ENCODE peak calls at places on chromosomes 13 and 19, in six cellular contexts. A, P, U, L, Z and H are unnamed samples.

GRCh38 chr13:113920173-113920572 is 53.7 kb downstream of the C13orf46 start:
- DNase-seq in U (peak; percentile 2), P (no peak), L (no peak), A (no peak), Z (peak; percentile 18), H (no peak)

GRCh38 chr19:2732883-2733282 is 6.9 kb downstream of the SLC39A3 start:
- DNase-seq in P (no peak), L (no peak), Z (no peak), U (no peak), A (no peak), H (no peak)

GRCh38 chr19:44401108-44401786 is at the start of gene ZNF285:
- DNase-seq in P (peak; percentile 89), L (peak; percentile 84), U (peak; percentile 93), A (no peak), Z (peak; percentile 91), H (no peak)

GRCh38 chr19:35899547-35900214 is 659 bp downstream of the NFKBID start:
- DNase-seq in A (peak; percentile 71), P (peak; percentile 68), Z (peak; percentile 83), U (peak; percentile 60), L (peak; percentile 85), H (peak; percentile 63)

GRCh38 chr19:48752511-48753365 is at the start of gene FUT1:
- DNase-seq in A (no peak), U (peak; percentile 96), P (peak; percentile 85), Z (peak; percentile 85), L (peak; percentile 95), H (no peak)

GRCh38 chr13:88979465-88980180 is 1308.5 kb downstream of the SLITRK5 start:
- DNase-seq in P (peak; percentile 39), L (no peak), Z (no peak), A (peak; percentile 39), U (no peak), H (peak; percentile 6)

GRCh38 chr13:114235697-114236096 is 1.0 kb downstream of the CDC16 start:
- DNase-seq in A (no peak), L (no peak), P (peak; percentile 22), Z (no peak), U (no peak), H (no peak)

GRCh38 chr13:37207646-37208045 is 102.2 kb upstream of the CSNK1A1L start:
- DNase-seq in Z (no peak), P (no peak), A (no peak), U (no peak), L (no peak), H (peak; percentile 12)

GRCh38 chr13:60617863-60618733 is 221.1 kb downstream of the TDRD3 start:
- DNase-seq in U (peak; percentile 38), Z (no peak), P (peak; percentile 4), A (peak; percentile 2), L (no peak), H (no peak)

GRCh38 chr19:18677156-18677555 is 6.3 kb upstream of the CRTC1 start:
- DNase-seq in L (no peak), A (no peak), Z (no peak), U (no peak), P (no peak), H (no peak)

GRCh38 chr13:111216166-111216960 is 101.3 kb downstream of the ARHGEF7 start:
- DNase-seq in U (peak; percentile 65), Z (no peak), P (peak; percentile 22), A (peak; percentile 5), L (peak; percentile 39), H (no peak)

GRCh38 chr13:65808061-65808460 is 1422.1 kb downstream of the PCDH9 start:
- DNase-seq in A (no peak), Z (no peak), U (no peak), L (no peak), P (no peak), H (no peak)

GRCh38 chr19:2555422-2556220 is 79.7 kb downstream of the GADD45B start:
- DNase-seq in U (no peak), Z (no peak), P (no peak), A (no peak), L (no peak), H (no peak)

GRCh38 chr19:28553005-28553404 is 659.9 kb downstream of the UQCRFS1 start:
- DNase-seq in L (no peak), A (no peak), U (no peak), Z (no peak), P (no peak), H (no peak)

GRCh38 chr13:31367410-31367809 is 167.6 kb downstream of the B3GLCT start:
- DNase-seq in U (no peak), A (no peak), L (no peak), P (no peak), Z (no peak), H (no peak)

GRCh38 chr13:29935309-29935981 is 85.0 kb upstream of the UBL3 start:
- DNase-seq in U (no peak), L (peak; percentile 48), P (no peak), Z (no peak), A (peak; percentile 21), H (peak; percentile 55)